ENCODE peak calls at places on chromosomes 12 and 14, in five cellular contexts. A is AG04449, M is neural crest cell, O is GM06990, B is stomach. N is an unnamed sample.

GRCh38 chr12:119235352-119235751 is 56.6 kb downstream of the HSPB8 start:
- DNase-seq in A (no peak), B (no peak), M (no peak), O (no peak), N (no peak)

GRCh38 chr12:109767991-109768900 is 54.6 kb downstream of the FAM222A start:
- DNase-seq in O (no peak), M (no peak), A (no peak), B (peak), N (no peak)

GRCh38 chr12:25970916-25971674 is 12.6 kb downstream of the RASSF8 start:
- DNase-seq in O (no peak), B (no peak), A (no peak), M (no peak), N (no peak)

GRCh38 chr14:68649461-68650189 is 143.2 kb downstream of the ZFP36L1 start:
- DNase-seq in B (no peak), M (no peak), A (no peak), O (no peak), N (no peak)

GRCh38 chr12:72742560-72742959 is 470.4 kb downstream of the TRHDE start:
- DNase-seq in B (no peak), A (no peak), O (no peak), M (no peak), N (no peak)

GRCh38 chr12:39723831-39724230 is 104.2 kb upstream of the ABCD2 start:
- DNase-seq in M (no peak), B (no peak), O (no peak), A (no peak), N (no peak)

GRCh38 chr14:99565383-99565782 is 38.6 kb downstream of the CCDC85C start:
- DNase-seq in O (no peak), A (no peak), B (no peak), M (no peak), N (no peak)

GRCh38 chr12:94010307-94010706 is 138.1 kb upstream of the PLXNC1 start:
- DNase-seq in B (no peak), M (no peak), A (no peak), O (no peak), N (no peak)

GRCh38 chr12:49548822-49549648 is 10.2 kb downstream of the KCNH3 start:
- DNase-seq in A (no peak), M (no peak), O (no peak), B (peak), N (peak)
- TF ChIP-seq CTCF in A (peak), M (no peak), O (peak), B (no peak), N (peak)

GRCh38 chr14:73287071-73287470 is 49.8 kb downstream of the PAPLN start:
- DNase-seq in B (no peak), M (no peak), A (no peak), O (no peak), N (no peak)

GRCh38 chr14:73285979-73286378 is 48.7 kb downstream of the PAPLN start:
- DNase-seq in O (no peak), B (no peak), A (no peak), M (no peak), N (no peak)

GRCh38 chr14:73286598-73286997 is 49.3 kb downstream of the PAPLN start:
- DNase-seq in B (no peak), A (no peak), O (no peak), M (no peak), N (no peak)

GRCh38 chr14:73280903-73281302 is 43.6 kb downstream of the PAPLN start:
- DNase-seq in B (no peak), O (no peak), M (no peak), A (no peak), N (no peak)

DNA sequence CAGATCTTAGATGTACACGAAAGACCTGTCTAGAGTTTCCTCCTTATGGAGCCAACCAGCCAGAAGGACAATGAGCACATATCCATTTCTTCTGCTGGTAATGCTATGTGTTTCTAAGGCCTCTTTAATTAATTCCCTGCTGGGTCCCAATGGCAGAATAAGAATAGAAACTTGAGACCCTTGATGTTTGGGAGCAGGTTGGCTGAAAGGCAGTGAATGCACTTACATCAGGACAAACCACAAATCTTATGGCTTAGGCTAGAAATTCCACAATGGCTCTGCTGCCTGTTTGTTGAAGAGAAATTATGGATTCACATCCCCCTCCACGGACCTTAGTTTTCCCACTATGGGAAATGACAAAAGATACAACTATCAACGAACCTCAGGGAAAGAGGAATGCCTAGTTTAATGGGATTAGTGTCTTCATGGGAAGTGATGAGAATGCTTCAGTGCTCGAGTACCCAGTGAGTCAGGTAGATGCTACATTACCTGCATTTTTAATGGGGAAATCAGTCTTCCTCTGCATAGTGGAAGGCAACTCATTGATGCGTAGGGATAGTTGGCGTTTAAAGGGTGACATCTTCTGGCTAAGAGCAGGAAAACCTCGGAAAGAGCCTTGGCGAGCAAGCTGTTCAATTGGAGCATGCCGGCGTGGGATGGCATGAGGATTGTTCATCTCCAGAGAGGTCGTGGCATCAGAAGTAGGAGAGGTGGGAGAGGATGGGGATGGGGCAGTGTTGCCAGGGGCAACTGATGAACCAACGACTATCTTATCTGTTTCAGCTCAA is 46.5 kb downstream of the PAPLN start:
- DNase-seq in M (no peak), A (no peak), O (no peak), B (no peak), N (no peak)
- TF ChIP-seq CTCF in M (peak), A (peak), O (no peak), B (no peak), N (no peak)

DNA sequence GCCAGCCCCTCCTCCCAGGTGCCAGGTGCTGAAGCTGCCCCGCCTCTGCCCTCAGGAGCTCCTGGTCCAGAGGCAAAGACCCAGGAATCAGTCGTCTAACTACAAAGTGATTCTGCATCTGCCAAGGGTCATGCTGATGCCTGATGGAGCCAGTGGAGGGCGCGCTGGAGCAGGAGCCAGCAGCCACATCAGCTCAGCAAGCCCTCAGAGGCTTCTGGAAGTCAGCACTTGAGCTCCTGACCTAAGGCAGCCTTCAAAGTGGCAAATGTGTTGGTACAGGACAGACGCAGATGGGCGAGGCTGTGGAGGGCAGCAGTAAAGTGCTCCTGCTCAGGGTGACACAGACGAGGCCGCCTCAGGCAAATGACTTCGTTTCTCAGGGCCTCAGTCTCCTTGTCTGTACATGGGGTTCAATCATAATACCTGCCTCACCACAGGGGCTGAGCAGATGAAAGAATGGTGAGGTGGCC is 10.9 kb downstream of the C12orf43 start:
- DNase-seq in O (peak), M (peak), A (no peak), B (peak), N (peak)
- TF ChIP-seq CTCF in O (peak), M (peak), A (peak), B (no peak), N (peak)

GRCh38 chr14:31303654-31304053 is 96.1 kb upstream of the HECTD1 start:
- DNase-seq in M (no peak), A (no peak), O (no peak), B (no peak), N (no peak)

GRCh38 chr14:31307618-31308017 is 100.0 kb upstream of the HECTD1 start:
- DNase-seq in B (no peak), O (no peak), A (no peak), M (no peak), N (no peak)

GRCh38 chr14:31312934-31313333 is 105.3 kb upstream of the HECTD1 start:
- DNase-seq in B (no peak), O (no peak), M (no peak), A (no peak), N (no peak)

DNA sequence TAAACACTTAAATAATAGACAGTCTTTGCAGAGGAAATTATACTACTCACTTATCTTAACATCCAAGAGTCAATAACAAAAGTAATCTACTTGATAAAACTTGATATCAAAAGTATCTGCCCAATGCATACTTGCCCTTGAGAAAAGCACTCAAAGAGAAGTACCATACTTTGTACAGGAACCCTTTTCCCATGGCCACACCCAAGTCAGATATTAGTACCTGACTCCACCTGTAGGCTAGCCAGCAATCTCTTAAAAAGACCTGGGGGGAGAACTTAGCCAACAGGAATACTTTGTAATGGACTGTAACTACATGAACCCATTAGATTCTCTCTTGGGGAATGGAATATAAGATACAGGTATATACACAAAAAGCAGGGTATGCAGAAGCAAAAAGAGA is 99.6 kb upstream of the HECTD1 start:
- DNase-seq in M (no peak), O (no peak), B (no peak), A (no peak), N (no peak)
- TF ChIP-seq CTCF in M (no peak), O (no peak), B (no peak), A (no peak), N (no peak)

GRCh38 chr12:95944108-95944704 is 1.1 kb downstream of the AMDHD1 start:
- DNase-seq in O (no peak), B (no peak), M (no peak), A (no peak), N (no peak)

GRCh38 chr12:95940514-95940913 is 1.9 kb downstream of the CCDC38 start:
- DNase-seq in B (no peak), M (no peak), O (no peak), A (no peak), N (no peak)

GRCh38 chr12:95942106-95942531 is 295 bp downstream of the CCDC38 start:
- DNase-seq in M (no peak), O (no peak), B (no peak), A (no peak), N (peak)

GRCh38 chr12:95942532-95943230 is at the start of gene CCDC38:
- DNase-seq in M (peak), B (peak), A (no peak), O (peak), N (peak)

DNA sequence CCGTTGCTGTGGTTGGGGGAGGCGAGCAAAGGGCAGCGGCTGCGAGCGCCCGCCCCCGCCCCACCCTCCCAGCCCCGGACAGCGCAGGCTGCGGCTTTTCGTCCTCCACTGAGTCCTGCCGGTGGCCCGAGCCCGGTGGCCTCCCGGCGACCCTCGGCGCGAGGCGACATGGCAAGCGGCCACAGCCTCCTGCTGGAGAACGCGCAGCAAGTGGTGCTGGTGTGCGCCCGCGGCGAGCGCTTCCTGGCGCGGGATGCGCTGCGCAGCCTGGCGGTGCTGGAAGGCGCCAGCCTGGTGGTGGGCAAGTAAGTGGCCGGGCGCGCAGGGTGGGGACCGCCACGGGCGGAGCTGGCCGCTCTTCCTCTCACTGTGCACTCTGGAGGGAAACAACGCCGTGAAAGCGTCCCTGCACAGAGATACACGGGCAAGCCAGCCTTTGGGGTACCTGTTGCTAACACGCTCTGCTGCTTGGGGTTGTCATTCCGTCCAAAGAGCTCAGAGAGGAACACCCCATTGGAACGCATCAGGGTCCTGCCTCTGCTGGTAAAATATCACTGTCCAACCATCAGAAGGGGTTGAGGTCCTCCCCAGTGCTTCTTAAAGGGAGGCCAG is at the start of gene AMDHD1:
- DNase-seq in A (no peak), O (peak), M (peak), B (peak), N (no peak)
- TF ChIP-seq CTCF in A (peak), O (peak), M (peak), B (no peak), N (peak)